ENCODE peak calls at places on chromosomes 16 and 17, in five cellular contexts. D is GM12891; X is heart left ventricle; V is activated CD4-positive, alpha-beta T cell treated with anti-CD3 and anti-CD28 coated beads for 36 hours; K is prostate gland. A is an unnamed sample.

GRCh38 chr16:78984887-78985464 is 615.6 kb downstream of the MAF start:
- DNase-seq in V (no peak), D (no peak), K (no peak), X (peak; percentile 52), A (no peak)

GRCh38 chr17:45740553-45741330 is 43.4 kb upstream of the CRHR1 start:
- DNase-seq in K (no peak), D (peak; percentile 33), X (peak; percentile 54), V (peak; percentile 55), A (peak; percentile 67)

GRCh38 chr16:84292032-84292431 is 2.6 kb upstream of the WFDC1 start:
- DNase-seq in V (no peak), D (no peak), K (no peak), X (no peak), A (no peak)

GRCh38 chr17:30380106-30380420 is 1.3 kb downstream of the CPD start:
- DNase-seq in D (no peak), K (no peak), V (no peak), X (no peak), A (no peak)

GRCh38 chr17:80115159-80115558 is 13.8 kb downstream of the GAA start:
- DNase-seq in V (no peak), K (no peak), X (no peak), D (no peak), A (no peak)

GRCh38 chr16:26281681-26282080 is 589.9 kb downstream of the HS3ST4 start:
- DNase-seq in V (no peak), X (no peak), K (no peak), D (no peak), A (no peak)

GRCh38 chr16:1338119-1338730 is 4.8 kb downstream of the BAIAP3 start:
- DNase-seq in K (no peak), D (no peak), X (no peak), V (peak; percentile 59), A (no peak)

GRCh38 chr16:52366997-52367396 is 179.9 kb downstream of the TOX3 start:
- DNase-seq in V (no peak), D (no peak), X (no peak), K (no peak), A (no peak)

GRCh38 chr16:526181-527014 is 1.1 kb upstream of the CAPN15 start:
- DNase-seq in X (peak; percentile 78), V (peak; percentile 58), D (no peak), K (no peak), A (no peak)

GRCh38 chr16:85238233-85238647 is 126.0 kb upstream of the CIBAR2 start:
- DNase-seq in X (no peak), D (no peak), K (no peak), V (no peak), A (peak; percentile 84)